ENCODE peak calls at places on chromosome 18, in seven cellular contexts. Q, E, P, L, G, X and S are unnamed samples.

GRCh38 chr18:76410660-76411417 is 84.2 kb downstream of the ZNF516 start:
- DNase-seq in Q (no peak), E (no peak), P (peak), L (no peak), G (no peak), X (peak), S (no peak)

GRCh38 chr18:70154591-70155194 is 50.8 kb downstream of the RTTN start:
- DNase-seq in Q (no peak), E (no peak), P (no peak), L (no peak), G (peak), X (peak), S (no peak)

GRCh38 chr18:74255022-74255658 is 36.6 kb downstream of the CYB5A start:
- DNase-seq in Q (peak), E (peak), P (peak), L (peak), G (no peak), X (peak), S (peak)

GRCh38 chr18:21162786-21163185 is 51.2 kb upstream of the ROCK1 start:
- DNase-seq in Q (no peak), E (no peak), P (no peak), L (no peak), G (no peak), X (no peak), S (no peak)

GRCh38 chr18:63928331-63928730 is 20.6 kb downstream of the SERPINB10 start:
- DNase-seq in Q (no peak), E (no peak), P (no peak), L (no peak), G (no peak), X (no peak), S (no peak)

GRCh38 chr18:70366174-70366573 is 77.3 kb downstream of the SOCS6 start:
- DNase-seq in Q (no peak), E (no peak), P (no peak), L (no peak), G (no peak), X (peak), S (no peak)

GRCh38 chr18:76374330-76375281 is 120.4 kb downstream of the ZNF516 start:
- DNase-seq in Q (no peak), E (no peak), P (no peak), L (no peak), G (no peak), X (no peak), S (no peak)

GRCh38 chr18:44700652-44701051 is 20.0 kb downstream of the SETBP1 start:
- DNase-seq in Q (peak), E (no peak), P (peak), L (no peak), G (peak), X (peak), S (peak)

GRCh38 chr18:48832961-48833700 is 117.6 kb downstream of the SMAD7 start:
- DNase-seq in Q (peak), E (peak), P (peak), L (peak), G (no peak), X (peak), S (peak)

GRCh38 chr18:12283256-12283655 is 24.8 kb upstream of the TUBB6 start:
- DNase-seq in Q (no peak), E (no peak), P (no peak), L (no peak), G (peak), X (peak), S (peak)

GRCh38 chr18:60984496-60984895 is 348.7 kb upstream of the CDH20 start:
- DNase-seq in Q (no peak), E (no peak), P (no peak), L (no peak), G (peak), X (peak), S (no peak)

GRCh38 chr18:5145168-5145857 is 51.7 kb downstream of the AKAIN1 start:
- DNase-seq in Q (no peak), E (no peak), P (no peak), L (no peak), G (no peak), X (no peak), S (no peak)

GRCh38 chr18:7492385-7492784 is 74.7 kb upstream of the PTPRM start:
- DNase-seq in Q (no peak), E (no peak), P (no peak), L (no peak), G (no peak), X (no peak), S (no peak)

GRCh38 chr18:70075906-70076305 is 128.2 kb upstream of the CD226 start:
- DNase-seq in Q (no peak), E (no peak), P (no peak), L (no peak), G (peak), X (peak), S (no peak)

GRCh38 chr18:63664571-63664970 is 2.9 kb upstream of the SERPINB3 start:
- DNase-seq in Q (no peak), E (no peak), P (no peak), L (no peak), G (no peak), X (no peak), S (peak)

GRCh38 chr18:23281626-23282436 is 146.5 kb downstream of the CABLES1 start:
- DNase-seq in Q (no peak), E (peak), P (no peak), L (peak), G (peak), X (no peak), S (peak)

GRCh38 chr18:8660316-8660715 is 45.0 kb upstream of the MTCL1 start:
- DNase-seq in Q (no peak), E (no peak), P (no peak), L (no peak), G (no peak), X (no peak), S (no peak)

GRCh38 chr18:49531678-49532153 is 30.1 kb upstream of the LIPG start:
- DNase-seq in Q (no peak), E (no peak), P (no peak), L (no peak), G (peak), X (peak), S (no peak)

GRCh38 chr18:7872569-7872968 is 305.5 kb downstream of the PTPRM start:
- DNase-seq in Q (no peak), E (peak), P (peak), L (no peak), G (peak), X (peak), S (peak)

GRCh38 chr18:48959551-48959920 is 8.8 kb upstream of the SMAD7 start:
- DNase-seq in Q (no peak), E (no peak), P (no peak), L (no peak), G (no peak), X (no peak), S (no peak)

GRCh38 chr18:2537281-2537680 is 34.0 kb downstream of the METTL4 start:
- DNase-seq in Q (no peak), E (no peak), P (no peak), L (no peak), G (peak), X (peak), S (no peak)

GRCh38 chr18:2536063-2536462 is 35.2 kb downstream of the METTL4 start:
- DNase-seq in Q (no peak), E (no peak), P (no peak), L (no peak), G (peak), X (no peak), S (no peak)

GRCh38 chr18:2535419-2535910 is 35.8 kb downstream of the METTL4 start:
- DNase-seq in Q (no peak), E (no peak), P (no peak), L (no peak), G (no peak), X (no peak), S (no peak)

GRCh38 chr18:2534906-2535305 is 36.4 kb downstream of the METTL4 start:
- DNase-seq in Q (no peak), E (no peak), P (no peak), L (no peak), G (no peak), X (no peak), S (no peak)

DNA sequence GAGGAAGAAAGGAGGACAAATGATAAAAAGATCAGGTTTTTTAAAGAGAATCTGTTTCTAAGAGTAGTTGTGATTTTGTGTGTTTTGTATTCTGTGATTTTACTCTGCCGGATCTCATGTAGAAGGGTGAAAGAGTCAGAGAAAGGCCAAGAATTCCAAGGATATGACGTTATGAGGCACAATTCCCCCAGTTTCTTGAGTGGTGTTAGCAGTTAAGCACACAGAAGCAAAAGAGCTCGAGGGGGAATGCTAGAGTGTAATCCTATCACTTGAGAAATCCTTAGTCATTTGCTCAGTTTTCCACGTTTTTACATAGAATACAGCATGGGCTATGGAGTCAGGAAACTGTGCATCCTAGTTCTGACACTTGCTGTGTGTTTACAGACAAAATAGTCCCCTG is 34.8 kb downstream of the METTL4 start:
- DNase-seq in Q (no peak), E (no peak), P (no peak), L (no peak), G (peak), X (peak), S (peak)
- H3K4me3 ChIP-seq in Q (no peak), E (no peak), P (no peak), L (no peak), G (no peak), X (no peak), S (no peak)

GRCh38 chr18:3885209-3885792 is 435.3 kb downstream of the TGIF1 start:
- DNase-seq in Q (no peak), E (no peak), P (no peak), L (no peak), G (no peak), X (no peak), S (no peak)
- TF ChIP-seq CTCF in Q (no peak), E (no peak), P (no peak), L (no peak), G (peak), X (peak), S (no peak)

DNA sequence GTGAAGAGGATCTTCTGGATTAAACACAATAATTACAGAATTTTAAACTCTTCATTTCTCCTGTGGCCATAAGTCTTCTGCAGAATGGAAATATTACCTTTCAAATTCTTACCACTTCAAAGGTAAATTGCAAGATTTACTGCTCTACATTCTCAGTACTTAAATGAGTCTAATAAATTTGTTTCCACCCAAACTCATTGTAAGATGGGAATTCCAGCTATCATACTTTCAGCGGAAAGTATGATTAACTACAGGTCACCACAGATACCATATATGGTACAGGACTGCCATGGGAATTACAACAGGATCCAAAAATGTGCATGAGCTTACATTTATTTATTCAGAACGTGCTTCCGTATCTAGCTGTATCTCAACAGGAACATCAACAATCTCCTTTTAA is 3.1 kb downstream of the DSC3 start:
- DNase-seq in Q (no peak), E (no peak), P (no peak), L (no peak), G (peak), X (no peak), S (peak)
- H3K4me3 ChIP-seq in Q (no peak), E (no peak), P (no peak), L (no peak), G (no peak), X (no peak), S (peak)

GRCh38 chr18:42069036-42069435 is 114.0 kb downstream of the PIK3C3 start:
- DNase-seq in Q (no peak), E (no peak), P (no peak), L (no peak), G (no peak), X (no peak), S (peak)

GRCh38 chr18:42068030-42068429 is 113.0 kb downstream of the PIK3C3 start:
- DNase-seq in Q (no peak), E (no peak), P (no peak), L (no peak), G (no peak), X (peak), S (no peak)

GRCh38 chr18:42074704-42075103 is 119.7 kb downstream of the PIK3C3 start:
- DNase-seq in Q (no peak), E (no peak), P (no peak), L (no peak), G (no peak), X (no peak), S (no peak)

GRCh38 chr18:42067527-42067926 is 112.5 kb downstream of the PIK3C3 start:
- DNase-seq in Q (no peak), E (no peak), P (no peak), L (no peak), G (no peak), X (no peak), S (no peak)

GRCh38 chr18:42072407-42072806 is 117.4 kb downstream of the PIK3C3 start:
- DNase-seq in Q (no peak), E (no peak), P (no peak), L (no peak), G (no peak), X (no peak), S (no peak)
- TF ChIP-seq CTCF in Q (no peak), E (peak), P (no peak), L (no peak), G (peak), X (no peak), S (no peak)

DNA sequence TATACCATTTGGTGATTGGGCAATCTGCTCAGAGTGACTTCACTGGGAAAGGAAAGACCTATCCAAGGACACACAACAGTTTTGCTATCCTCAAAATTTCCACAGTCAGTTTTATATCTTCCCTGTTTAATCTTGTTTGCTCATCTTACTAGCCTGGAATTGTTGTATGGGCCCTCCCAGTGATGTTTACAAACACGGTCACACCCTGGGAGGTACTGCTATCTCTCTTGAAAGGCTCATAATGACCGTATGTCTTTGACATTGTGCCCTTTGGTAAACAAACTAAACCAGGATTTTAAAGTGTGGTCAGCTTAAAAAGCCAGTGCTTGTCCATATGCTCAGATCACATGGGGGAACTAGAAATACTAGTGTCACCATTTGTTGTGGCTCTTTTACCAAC is 277.0 kb downstream of the CDH2 start:
- DNase-seq in Q (no peak), E (no peak), P (no peak), L (no peak), G (no peak), X (peak), S (no peak)
- H3K4me3 ChIP-seq in Q (no peak), E (no peak), P (no peak), L (no peak), G (no peak), X (no peak), S (no peak)